ENCODE peak calls at places on chromosome 20, in six cellular contexts. R is tibial artery; E is HepG2; K is left ventricle myocardium inferior; W is PC-9; N is naive thymus-derived CD4-positive, alpha-beta T cell. M is an unnamed sample. For H3K27me3, the result is how much of the 10 kb centered on the place peaks cover.

GRCh38 chr20:58515240-58516212 is at the start of gene APCDD1L:
- DNase-seq in R (no peak), E (no peak), K (no peak), W (peak), N (no peak), M (no peak)

GRCh38 chr20:15942130-15942529 is 631.1 kb downstream of the KIF16B start:
- DNase-seq in R (no peak), E (no peak), K (no peak), W (peak), N (no peak), M (no peak)

GRCh38 chr20:25984933-25985332 is 288.3 kb upstream of the ZNF337 start:
- DNase-seq in R (peak), E (no peak), K (peak), W (no peak), N (no peak), M (peak)

GRCh38 chr20:15242773-15243172 is 905.4 kb upstream of the FLRT3 start:
- DNase-seq in R (no peak), E (no peak), K (no peak), W (no peak), N (no peak), M (no peak)

GRCh38 chr20:37511605-37512275 is 9.3 kb upstream of the NNAT start:
- DNase-seq in R (no peak), E (no peak), K (no peak), W (no peak), N (no peak), M (no peak)

GRCh38 chr20:35171753-35172433 is at the start of gene PROCR:
- DNase-seq in R (peak), E (no peak), K (peak), W (peak), N (no peak), M (no peak)

GRCh38 chr20:40317156-40317790 is 371.8 kb downstream of the MAFB start:
- DNase-seq in R (no peak), E (no peak), K (no peak), W (peak), N (no peak), M (no peak)

GRCh38 chr20:4153251-4153650 is 137.9 kb upstream of the RNF24 start:
- DNase-seq in R (no peak), E (no peak), K (no peak), W (no peak), N (no peak), M (no peak)

GRCh38 chr20:44716309-44717106 is 1.3 kb downstream of the CCN5 start:
- DNase-seq in R (no peak), E (no peak), K (no peak), W (no peak), N (no peak), M (no peak)

GRCh38 chr20:54254596-54254995 is 46.7 kb downstream of the PFDN4 start:
- DNase-seq in R (no peak), E (no peak), K (no peak), W (peak), N (no peak), M (no peak)

GRCh38 chr20:58130574-58130973 is 97.9 kb downstream of the ANKRD60 start:
- DNase-seq in R (peak), E (no peak), K (no peak), W (no peak), N (no peak), M (no peak)

GRCh38 chr20:2805682-2806350 is 5.4 kb upstream of the CPXM1 start:
- DNase-seq in R (no peak), E (no peak), K (no peak), W (no peak), N (no peak), M (no peak)

GRCh38 chr20:60262967-60263603 is 304.9 kb downstream of the CDH26 start:
- DNase-seq in R (no peak), E (peak), K (peak), W (no peak), N (peak), M (peak)

GRCh38 chr20:57395111-57395959 is 4.1 kb downstream of the RBM38 start:
- DNase-seq in R (peak), E (no peak), K (peak), W (no peak), N (no peak), M (no peak)

GRCh38 chr20:7667194-7667593 is 273.1 kb downstream of the HAO1 start:
- DNase-seq in R (no peak), E (no peak), K (no peak), W (no peak), N (no peak), M (no peak)

GRCh38 chr20:44475694-44476560 is at the start of gene TTPAL:
- DNase-seq in R (peak), E (peak), K (peak), W (peak), N (peak), M (peak)

GRCh38 chr20:36827541-36828279 is 48.2 kb upstream of the TLDC2 start:
- DNase-seq in R (no peak), E (no peak), K (peak), W (peak), N (no peak), M (no peak)

DNA sequence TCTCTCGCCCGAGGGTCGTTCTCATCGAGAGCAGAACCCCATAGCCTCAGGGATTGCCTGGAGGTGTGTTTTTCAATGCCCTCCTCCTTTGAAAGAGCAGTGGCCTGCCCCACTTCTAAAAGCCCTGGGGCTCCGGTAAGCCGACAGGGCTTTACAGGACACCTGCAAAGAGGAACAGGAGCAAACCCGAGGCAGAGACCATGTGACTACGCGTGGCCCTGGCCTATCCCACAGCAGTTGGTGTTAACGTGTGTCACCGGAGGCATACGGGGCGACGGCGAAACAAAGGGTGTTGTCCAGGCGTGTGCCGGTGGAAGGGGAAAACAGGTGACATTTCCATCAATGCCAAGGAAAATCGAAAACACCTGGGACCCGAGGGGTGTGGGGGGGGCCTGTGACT is 972.9 kb upstream of the DEFB115 start:
- DNase-seq in R (no peak), E (no peak), K (no peak), W (no peak), N (no peak), M (no peak)
- H3K4me3 ChIP-seq in R (peak), E (no peak), K (peak), W (no peak), N (peak), M (peak)

DNA sequence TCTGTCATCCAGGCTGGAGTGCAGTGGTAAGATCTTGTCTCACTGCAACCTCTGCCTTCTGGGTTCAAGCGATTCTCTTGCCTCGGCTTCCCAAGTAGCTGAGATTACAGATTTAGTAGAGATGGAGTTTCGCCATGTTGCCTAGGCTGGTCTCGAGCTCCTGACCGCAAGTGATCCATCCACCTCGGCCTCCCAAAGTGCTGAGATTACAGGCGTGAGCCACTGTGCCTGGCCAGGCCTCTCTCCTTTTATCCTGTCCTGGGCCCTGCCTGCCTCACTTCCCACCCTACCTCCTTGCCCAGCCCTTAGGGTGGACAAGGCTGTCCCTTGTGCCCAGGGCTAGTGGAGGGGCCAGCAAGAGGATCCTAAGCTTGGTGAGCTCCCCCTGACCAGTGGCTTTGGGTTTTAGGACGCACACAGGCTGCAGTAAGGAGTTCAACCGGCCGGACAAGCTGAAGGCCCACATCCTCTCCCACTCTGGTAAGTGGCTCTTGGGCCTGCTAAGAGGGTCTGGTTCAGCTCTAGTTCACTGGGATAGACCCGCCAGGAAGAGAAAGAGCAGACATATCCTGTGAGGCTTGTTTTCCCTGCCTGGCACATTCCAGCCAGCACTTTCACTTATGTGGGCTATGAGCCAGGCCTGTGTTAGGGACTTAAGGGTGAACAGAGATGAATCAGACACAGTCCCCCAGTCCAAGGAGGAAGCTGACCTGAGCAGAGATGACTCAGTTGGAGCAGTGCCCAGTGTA is 21.9 kb upstream of the CHMP4B start:
- DNase-seq in R (no peak), E (peak), K (no peak), W (peak), N (no peak), M (no peak)
- H3K27ac ChIP-seq in R (no peak), E (no peak), K (peak), W (peak), N (no peak), M (no peak)

GRCh38 chr20:64098471-64099013 is 8.8 kb downstream of the NPBWR2 start:
- DNase-seq in R (no peak), E (no peak), K (no peak), W (peak), N (no peak), M (no peak)

GRCh38 chr20:64095927-64096326 is 11.4 kb downstream of the NPBWR2 start:
- DNase-seq in R (no peak), E (no peak), K (no peak), W (no peak), N (no peak), M (no peak)

GRCh38 chr20:64095455-64095854 is 11.3 kb upstream of the LKAAEAR1 start:
- DNase-seq in R (no peak), E (no peak), K (no peak), W (no peak), N (no peak), M (no peak)

GRCh38 chr20:64099086-64099786 is 8.1 kb downstream of the NPBWR2 start:
- DNase-seq in R (no peak), E (no peak), K (no peak), W (peak), N (no peak), M (no peak)

DNA sequence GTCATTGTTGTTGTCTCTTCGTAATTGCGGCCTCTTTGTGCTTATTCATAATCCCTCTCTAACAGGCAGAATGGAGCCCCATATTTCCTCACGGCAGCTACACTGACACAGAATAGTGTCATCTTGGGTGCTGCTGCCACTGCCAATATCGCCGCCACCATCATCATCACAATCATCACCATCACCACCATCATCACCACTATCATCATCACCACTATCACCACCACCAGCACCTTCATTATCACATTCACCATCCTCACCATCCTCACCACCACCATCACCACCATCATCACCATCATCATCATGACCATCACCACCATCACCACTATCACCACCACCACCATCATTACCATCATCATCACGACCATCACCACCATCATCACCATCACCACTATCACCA is 10.8 kb downstream of the NPBWR2 start:
- DNase-seq in R (no peak), E (no peak), K (no peak), W (no peak), N (no peak), M (no peak)
- H3K27me3 ChIP-seq in R (under half), E (under half), K (half or more), W (under half), N (under half), M (under half)

DNA sequence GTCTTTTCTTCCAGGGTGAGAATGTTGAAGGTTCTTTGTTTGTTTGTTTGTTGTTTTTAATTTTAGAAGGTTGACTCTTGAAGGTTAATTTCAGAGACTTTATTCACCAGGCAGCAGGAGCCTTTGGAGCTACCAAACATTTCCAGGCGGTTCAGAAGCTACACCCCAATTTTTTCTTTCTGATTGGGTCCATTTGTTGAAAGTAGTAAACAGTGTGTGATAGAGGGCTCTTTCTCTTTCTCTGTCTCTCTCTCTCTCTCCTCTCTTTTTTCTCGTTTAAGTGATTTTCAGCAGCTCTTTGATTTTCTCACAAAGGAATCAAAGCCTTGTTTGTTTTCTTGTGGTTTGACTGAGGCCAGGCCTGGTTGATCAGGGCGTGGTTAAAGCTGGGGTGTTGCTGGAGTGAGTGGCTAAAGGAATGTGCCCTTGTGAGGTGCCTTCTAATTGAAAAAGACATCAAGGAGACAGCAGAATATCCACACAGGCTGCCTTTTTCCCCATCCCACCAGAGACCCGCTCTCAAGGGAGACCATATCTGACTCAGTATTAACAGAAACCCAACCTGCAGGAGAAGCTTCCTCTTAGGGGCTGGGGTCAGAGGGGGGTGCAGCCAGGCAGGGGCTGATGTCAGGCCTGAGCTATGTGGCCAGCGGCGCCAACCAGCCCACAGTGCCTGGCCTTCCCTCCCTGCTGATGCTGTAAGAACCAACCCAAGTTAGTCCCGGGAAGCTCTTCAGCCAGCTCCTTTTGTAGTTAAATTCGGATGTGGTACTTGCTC is 40.4 kb upstream of the NAA20 start:
- DNase-seq in R (peak), E (peak), K (peak), W (peak), N (no peak), M (no peak)
- H3K4me3 ChIP-seq in R (peak), E (no peak), K (peak), W (peak), N (no peak), M (no peak)

GRCh38 chr20:46713957-46714834 is 4.7 kb downstream of the SLC2A10 start:
- DNase-seq in R (no peak), E (no peak), K (no peak), W (no peak), N (no peak), M (no peak)
- H3K27ac ChIP-seq in R (no peak), E (no peak), K (no peak), W (no peak), N (no peak), M (no peak)

DNA sequence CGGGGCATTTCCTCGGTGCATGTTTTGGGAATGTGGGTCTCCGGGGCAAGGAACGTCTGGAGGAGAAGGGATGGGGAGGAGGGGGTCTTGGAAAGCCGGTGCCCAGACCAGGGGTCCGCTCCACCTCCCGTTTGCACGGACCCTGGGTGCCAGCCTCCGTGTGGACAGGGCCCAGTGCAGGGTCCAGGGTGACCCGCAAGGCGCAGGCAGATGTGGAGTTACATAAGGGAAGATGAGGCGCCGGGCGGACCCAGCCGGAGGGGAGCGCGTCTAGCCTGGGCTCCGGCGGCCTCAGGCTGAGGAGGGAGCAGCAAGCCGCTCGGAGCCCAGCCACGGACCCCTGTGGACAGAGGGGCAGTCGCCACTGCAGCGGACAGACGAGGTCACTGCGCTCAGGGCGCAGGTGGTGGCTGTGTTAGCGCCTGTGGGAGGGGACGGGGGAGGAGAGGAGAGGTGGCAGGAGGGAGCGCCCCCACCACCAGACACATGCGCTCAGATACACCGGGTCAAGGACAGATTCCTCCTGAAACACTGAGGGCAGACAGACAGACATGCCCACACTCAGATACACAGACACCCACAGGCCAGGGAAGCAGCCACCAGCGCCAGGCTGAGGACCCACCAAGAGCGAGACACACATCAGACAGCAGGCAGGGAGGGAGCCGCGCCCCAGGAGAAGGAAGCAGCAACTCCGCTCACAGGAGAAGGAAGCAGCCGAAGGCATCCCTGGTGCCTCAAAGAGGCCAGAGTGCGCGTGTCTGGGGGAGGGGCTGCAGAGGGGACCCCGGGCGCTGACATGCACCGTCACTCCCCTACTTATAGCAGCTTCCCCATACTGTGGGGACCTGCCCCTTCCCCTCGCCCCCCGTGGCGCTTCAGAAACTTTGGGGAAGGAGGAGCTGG is 839 bp upstream of the HRH3 start:
- DNase-seq in R (no peak), E (no peak), K (no peak), W (no peak), N (no peak), M (no peak)
- H3K27me3 ChIP-seq in R (under half), E (half or more), K (half or more), W (half or more), N (under half), M (under half)

DNA sequence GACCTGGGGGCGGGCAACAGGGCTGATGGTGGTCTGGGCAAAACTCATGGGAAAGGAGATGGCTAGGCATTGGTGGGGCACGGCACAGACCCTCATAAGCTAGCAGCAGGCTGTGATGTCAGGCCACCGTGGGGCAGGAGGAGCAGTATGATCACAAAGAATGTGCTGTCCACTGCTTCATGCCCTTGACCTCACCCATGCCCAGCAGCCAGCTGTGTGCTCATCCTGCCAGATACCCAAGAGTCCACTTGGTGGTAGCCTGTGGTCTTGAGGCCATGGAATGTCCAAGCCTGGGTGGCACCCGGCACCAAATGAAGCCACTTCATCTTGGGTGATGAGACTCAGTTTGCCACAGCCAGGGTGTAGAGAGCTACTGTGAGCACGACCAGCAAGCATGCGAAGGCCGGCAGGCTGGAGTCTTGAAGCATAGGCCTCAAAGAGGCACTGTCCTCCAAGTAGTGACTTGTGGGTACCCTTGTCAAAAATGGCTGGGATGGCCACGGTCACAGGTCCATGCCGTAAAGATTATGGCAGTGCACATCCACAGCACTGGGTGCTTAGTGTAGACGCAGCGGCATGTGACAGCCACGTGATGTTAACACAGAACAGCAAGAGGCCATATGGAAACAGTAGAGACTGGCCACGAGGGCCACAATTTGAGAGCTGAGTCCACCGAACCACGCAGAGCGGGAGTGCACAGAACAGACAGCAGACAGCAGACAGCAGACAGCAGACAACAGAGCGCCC is 19.0 kb downstream of the PLAGL2 start:
- DNase-seq in R (no peak), E (no peak), K (no peak), W (no peak), N (no peak), M (no peak)
- H3K4me3 ChIP-seq in R (no peak), E (no peak), K (peak), W (no peak), N (no peak), M (no peak)